ENCODE peak calls at places on chromosomes 11 and 22, in seven cellular contexts. X, M, N, S, I, Z and H are unnamed samples.

GRCh38 chr22:41302016-41302767 is 867 bp downstream of the ZC3H7B start:
- DNase-seq in I (no peak), S (no peak), N (peak), M (no peak), Z (no peak), X (no peak), H (no peak)

GRCh38 chr11:3375552-3375951 is 3.4 kb downstream of the ZNF195 start:
- DNase-seq in N (no peak), S (no peak), Z (no peak), M (no peak), I (no peak), X (no peak), H (peak)

GRCh38 chr22:37386441-37386840 is 40.8 kb downstream of the ELFN2 start:
- DNase-seq in M (no peak), X (no peak), I (no peak), N (no peak), Z (no peak), S (no peak), H (no peak)

GRCh38 chr11:38302564-38302963 is 1704.5 kb upstream of the RAG2 start:
- DNase-seq in X (no peak), I (no peak), S (no peak), Z (no peak), N (no peak), M (no peak), H (no peak)

GRCh38 chr11:109964487-109964886 is 128.7 kb upstream of the ZC3H12C start:
- DNase-seq in Z (no peak), M (no peak), X (no peak), S (no peak), I (no peak), N (no peak), H (no peak)

GRCh38 chr11:114162719-114163123 is 103.2 kb downstream of the ZBTB16 start:
- DNase-seq in N (no peak), Z (peak), X (peak), S (peak), I (peak), M (no peak), H (peak)

GRCh38 chr11:73647459-73648100 is 1.2 kb downstream of the PLEKHB1 start:
- DNase-seq in I (no peak), S (no peak), N (peak), X (peak), M (peak), Z (peak), H (peak)

GRCh38 chr11:76759517-76759916 is 23.6 kb upstream of the TSKU start:
- DNase-seq in S (no peak), N (no peak), X (no peak), M (no peak), I (no peak), Z (no peak), H (no peak)

GRCh38 chr11:33633251-33634003 is 67.2 kb downstream of the C11orf91 start:
- DNase-seq in S (peak), M (peak), X (peak), Z (peak), I (no peak), N (no peak), H (no peak)

GRCh38 chr11:84552791-84553190 is 1074.4 kb downstream of the DLG2 start:
- DNase-seq in N (no peak), X (peak), M (no peak), Z (no peak), S (no peak), I (no peak), H (no peak)

GRCh38 chr11:2413735-2414579 is 13.4 kb downstream of the TSSC4 start:
- DNase-seq in Z (no peak), M (no peak), S (no peak), I (no peak), N (no peak), X (no peak), H (no peak)